ENCODE peak calls at places on chromosomes 6 and 20, in six cellular contexts. Q is NCI-H2081, N is GM12878, X is LoVo, E is mesenchymal stem cell, V is posterior cingulate gyrus. A is an unnamed sample.

GRCh38 chr20:44780226-44780625 is 30.1 kb downstream of the RIMS4 start:
- DNase-seq in V (no peak), Q (no peak), X (peak), N (no peak), E (peak), A (no peak)

GRCh38 chr6:161374971-161375873 is 101.4 kb upstream of the AGPAT4 start:
- DNase-seq in V (peak), N (no peak), X (no peak), E (no peak), Q (no peak), A (peak)

GRCh38 chr6:137904822-137905617 is 38.0 kb downstream of the TNFAIP3 start:
- DNase-seq in N (no peak), V (no peak), X (no peak), E (no peak), Q (no peak), A (no peak)

GRCh38 chr6:15020114-15020770 is 225.6 kb upstream of the JARID2 start:
- DNase-seq in E (no peak), X (no peak), Q (no peak), N (no peak), V (no peak), A (no peak)

GRCh38 chr20:6673071-6673470 is 94.4 kb upstream of the BMP2 start:
- DNase-seq in N (no peak), V (no peak), Q (no peak), X (no peak), E (no peak), A (no peak)

GRCh38 chr6:36118550-36119107 is 11.7 kb upstream of the MAPK13 start:
- DNase-seq in V (no peak), Q (peak), X (no peak), N (no peak), E (peak), A (no peak)

GRCh38 chr6:129235167-129236072 is 352.5 kb downstream of the LAMA2 start:
- DNase-seq in X (no peak), N (no peak), Q (no peak), V (no peak), E (no peak), A (no peak)

GRCh38 chr6:44499609-44500008 is 112.1 kb downstream of the CDC5L start:
- DNase-seq in N (no peak), Q (no peak), V (no peak), E (no peak), X (no peak), A (no peak)

A was measured in NCI-H526 treated with DMSO at 0.1 percent for 48 hours.